ENCODE peak calls at places on chromosomes 11 and 22, in four cellular contexts. S, T, C and A are unnamed samples.

GRCh38 chr11:3880724-3881123 is 25.3 kb downstream of the STIM1 start:
- DNase-seq in S (no peak), C (no peak), T (no peak), A (peak)

GRCh38 chr11:76250520-76251222 is 44.4 kb upstream of the WNT11 start:
- DNase-seq in S (no peak), T (no peak), C (no peak), A (no peak)

GRCh38 chr11:121231576-121232278 is 60.8 kb upstream of the SC5D start:
- DNase-seq in S (no peak), T (no peak), C (no peak), A (no peak)

GRCh38 chr22:38830845-38831108 is 13.1 kb downstream of the NPTXR start:
- DNase-seq in C (no peak), T (no peak), S (no peak), A (no peak)

GRCh38 chr22:31891366-31892079 is 52.8 kb upstream of the YWHAH start:
- DNase-seq in T (no peak), C (no peak), S (peak), A (peak)

GRCh38 chr22:39433476-39434242 is 23.2 kb upstream of the MGAT3 start:
- DNase-seq in S (no peak), C (no peak), T (no peak), A (no peak)

GRCh38 chr11:112392860-112393259 is 132.2 kb upstream of the PLET1 start:
- DNase-seq in S (no peak), T (no peak), C (no peak), A (no peak)

GRCh38 chr11:106331163-106331562 is 253.7 kb downstream of the AASDHPPT start:
- DNase-seq in T (no peak), S (no peak), C (no peak), A (no peak)

GRCh38 chr11:777288-778255 is at the start of gene GATD1:
- DNase-seq in T (peak), S (peak), C (peak), A (peak)

GRCh38 chr11:8942518-8943066 is at the start of gene ASCL3:
- DNase-seq in C (no peak), S (no peak), T (no peak), A (no peak)

GRCh38 chr11:71182791-71183556 is 69.4 kb downstream of the SHANK2 start:
- DNase-seq in S (no peak), T (no peak), C (no peak), A (no peak)

GRCh38 chr11:129279326-129280026 is 87.4 kb upstream of the ARHGAP32 start:
- DNase-seq in C (no peak), S (no peak), T (peak), A (peak)

GRCh38 chr11:118619444-118620205 is 12.2 kb downstream of the PHLDB1 start:
- DNase-seq in S (no peak), T (no peak), C (no peak), A (peak)
- TF ChIP-seq CHD1 in S (no peak), T (no peak), C (no peak), A (no peak)

DNA sequence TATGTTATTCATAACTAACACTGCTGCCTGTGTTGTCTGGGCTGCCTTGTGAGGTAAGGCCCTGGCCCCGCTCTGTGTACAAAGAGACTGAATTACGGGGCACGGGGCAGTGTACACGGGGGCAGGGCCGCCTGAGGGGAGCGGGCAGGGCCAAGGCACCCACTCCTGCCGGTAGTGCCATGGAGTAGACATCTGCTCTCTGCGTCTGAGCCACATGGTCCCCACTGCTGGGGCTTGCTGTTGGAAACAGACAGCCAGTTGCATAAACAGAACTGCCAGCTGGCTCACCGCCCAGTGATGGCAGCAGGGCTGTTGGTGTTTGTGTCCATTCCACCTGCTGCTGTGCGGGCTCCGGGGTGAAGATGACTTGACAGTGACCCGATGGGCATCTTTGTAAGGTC is 19.8 kb downstream of the FAM118A start:
- DNase-seq in S (no peak), T (no peak), C (no peak), A (no peak)
- TF ChIP-seq CHD1 in S (no peak), T (no peak), C (no peak), A (no peak)

GRCh38 chr11:57100638-57101312 is 81.0 kb upstream of the LRRC55 start:
- DNase-seq in C (no peak), T (no peak), S (no peak), A (no peak)
- TF ChIP-seq CHD1 in C (no peak), T (no peak), S (no peak), A (no peak)

DNA sequence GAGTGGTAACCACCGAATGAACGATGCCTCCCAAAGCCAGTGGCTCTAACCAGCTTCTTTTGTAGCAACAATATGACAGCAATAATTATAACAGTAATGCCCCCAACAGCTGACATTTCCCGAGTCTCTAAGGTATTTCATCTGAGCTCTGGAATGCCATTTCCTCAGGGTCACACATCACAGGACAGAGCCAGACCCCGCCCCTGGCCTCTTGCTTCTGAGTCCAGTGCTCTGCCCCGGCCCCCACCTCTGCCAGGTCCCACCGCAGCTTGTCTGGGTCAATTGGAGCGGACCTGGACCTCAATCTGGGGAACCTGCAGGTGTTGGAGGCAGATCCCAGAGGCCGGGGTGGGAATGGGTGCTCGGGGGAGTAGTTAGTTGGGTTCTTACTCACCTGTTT is 63.8 kb downstream of the IGLL1 start:
- DNase-seq in C (no peak), S (no peak), T (no peak), A (no peak)
- TF ChIP-seq CHD1 in C (no peak), S (no peak), T (no peak), A (no peak)